ENCODE peak calls at places on chromosomes 11 and 22, in four cellular contexts. One of them, this sample, is unnamed.

GRCh38 chr22:20141186-20142077 is 9.4 kb downstream of the CCDC188 start:
- DNase-seq in CD8-positive, alpha-beta T cell: no peak
- DNase-seq in AG04450: peak; percentile 50
- DNase-seq in lung: no peak
- DNase-seq in this sample: peak; percentile 41

GRCh38 chr22:27476729-27477128 is 324.8 kb downstream of the MN1 start:
- DNase-seq in AG04450: no peak
- DNase-seq in lung: no peak
- DNase-seq in CD8-positive, alpha-beta T cell: no peak
- DNase-seq in this sample: no peak

GRCh38 chr11:11039249-11039965 is 181.6 kb upstream of the ZBED5 start:
- DNase-seq in AG04450: no peak
- DNase-seq in lung: no peak
- DNase-seq in CD8-positive, alpha-beta T cell: no peak
- DNase-seq in this sample: peak; percentile 13

GRCh38 chr22:44580176-44580575 is 82.1 kb upstream of the RTL6 start:
- DNase-seq in CD8-positive, alpha-beta T cell: no peak
- DNase-seq in AG04450: no peak
- DNase-seq in lung: no peak
- DNase-seq in this sample: no peak

GRCh38 chr11:75810637-75811383 is 4.2 kb upstream of the UVRAG start:
- DNase-seq in AG04450: no peak
- DNase-seq in lung: no peak
- DNase-seq in CD8-positive, alpha-beta T cell: no peak
- DNase-seq in this sample: no peak

GRCh38 chr22:18056161-18056666 is 21.6 kb upstream of the PEX26 start:
- DNase-seq in lung: no peak
- DNase-seq in AG04450: no peak
- DNase-seq in CD8-positive, alpha-beta T cell: no peak
- DNase-seq in this sample: peak; percentile 82

GRCh38 chr11:83819936-83820549 is 533.9 kb upstream of the CCDC90B start:
- DNase-seq in lung: no peak
- DNase-seq in AG04450: peak; percentile 52
- DNase-seq in CD8-positive, alpha-beta T cell: no peak
- DNase-seq in this sample: peak; percentile 18

GRCh38 chr11:650482-650881 is 13.4 kb downstream of the DRD4 start:
- DNase-seq in AG04450: no peak
- DNase-seq in CD8-positive, alpha-beta T cell: no peak
- DNase-seq in lung: no peak
- DNase-seq in this sample: no peak

GRCh38 chr22:46593211-46593676 is 26.9 kb upstream of the GRAMD4 start:
- DNase-seq in CD8-positive, alpha-beta T cell: no peak
- DNase-seq in lung: no peak
- DNase-seq in AG04450: no peak
- DNase-seq in this sample: no peak

GRCh38 chr11:119144825-119145476 is 3.9 kb upstream of the ABCG4 start:
- DNase-seq in CD8-positive, alpha-beta T cell: no peak
- DNase-seq in AG04450: peak; percentile 32
- DNase-seq in lung: peak; percentile 65
- DNase-seq in this sample: peak; percentile 16

GRCh38 chr22:32325416-32325801 is 32.3 kb upstream of the RFPL3 start:
- DNase-seq in lung: no peak
- DNase-seq in CD8-positive, alpha-beta T cell: no peak
- DNase-seq in AG04450: no peak
- DNase-seq in this sample: no peak

GRCh38 chr22:43375951-43376455 is 32.8 kb upstream of the SCUBE1 start:
- DNase-seq in lung: no peak
- DNase-seq in AG04450: no peak
- DNase-seq in CD8-positive, alpha-beta T cell: no peak
- DNase-seq in this sample: no peak

GRCh38 chr22:22605074-22605404 is 39.4 kb upstream of the GGTLC2 start:
- DNase-seq in AG04450: no peak
- DNase-seq in lung: no peak
- DNase-seq in CD8-positive, alpha-beta T cell: no peak
- DNase-seq in this sample: no peak

GRCh38 chr22:22609271-22609670 is 35.1 kb upstream of the GGTLC2 start:
- DNase-seq in AG04450: no peak
- DNase-seq in lung: no peak
- DNase-seq in CD8-positive, alpha-beta T cell: no peak
- DNase-seq in this sample: no peak

GRCh38 chr22:22603470-22603947 is 40.9 kb upstream of the GGTLC2 start:
- DNase-seq in CD8-positive, alpha-beta T cell: no peak
- DNase-seq in AG04450: no peak
- DNase-seq in lung: no peak
- DNase-seq in this sample: no peak

GRCh38 chr22:22600862-22601261 is 41.8 kb upstream of the PRAME start:
- DNase-seq in AG04450: no peak
- DNase-seq in CD8-positive, alpha-beta T cell: no peak
- DNase-seq in lung: no peak
- DNase-seq in this sample: no peak

DNA sequence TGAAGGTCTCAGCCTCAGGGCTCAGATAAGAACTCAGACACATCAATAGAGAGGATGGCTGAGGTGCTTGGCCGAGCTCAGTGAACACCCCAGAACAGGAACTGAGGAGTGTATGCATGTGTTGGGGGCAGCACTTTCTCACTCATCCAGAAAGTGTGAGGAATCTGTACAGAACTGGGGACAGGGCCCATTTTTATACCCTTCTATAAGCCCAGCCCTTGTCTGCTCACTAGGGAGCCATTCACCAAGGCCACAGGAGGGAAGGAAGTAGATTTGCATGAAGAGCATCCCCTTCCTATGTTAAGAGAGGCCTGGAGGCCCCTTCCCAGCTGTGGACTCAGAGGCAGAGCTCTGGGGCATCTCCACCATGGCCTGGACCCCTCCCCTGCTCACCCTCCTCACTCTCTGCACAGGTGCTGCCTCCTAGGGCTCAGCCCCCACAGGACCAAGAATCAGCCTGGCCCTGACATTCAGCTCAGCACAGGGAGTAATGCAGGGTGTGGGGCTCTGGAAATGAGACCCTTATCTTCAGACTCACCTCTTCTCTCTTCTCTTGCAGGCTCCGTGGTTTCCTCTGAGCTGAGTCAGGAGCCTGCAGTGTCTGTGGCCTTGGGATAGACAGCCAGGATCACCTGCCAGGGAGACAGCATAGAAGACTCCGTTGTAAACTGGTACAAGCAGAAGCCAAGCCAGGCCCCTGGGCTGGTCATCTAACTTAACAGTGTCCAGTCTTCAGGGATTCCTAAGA is 39.9 kb upstream of the GGTLC2 start:
- DNase-seq in CD8-positive, alpha-beta T cell: no peak
- DNase-seq in AG04450: no peak
- DNase-seq in lung: no peak
- DNase-seq in this sample: no peak
- H3K27me3 ChIP-seq in CD8-positive, alpha-beta T cell: no peaks in the 10 kb centered on the region
- H3K27me3 ChIP-seq in AG04450: peaks cover 8% of the 10 kb centered on the region
- H3K27me3 ChIP-seq in lung: no peaks in the 10 kb centered on the region
- H3K27me3 ChIP-seq in this sample: no peaks in the 10 kb centered on the region

GRCh38 chr11:44675906-44676305 is 50.9 kb upstream of the TSPAN18 start:
- DNase-seq in AG04450: no peak
- DNase-seq in CD8-positive, alpha-beta T cell: no peak
- DNase-seq in lung: no peak
- DNase-seq in this sample: no peak

GRCh38 chr11:44671234-44671633 is 55.5 kb upstream of the TSPAN18 start:
- DNase-seq in AG04450: no peak
- DNase-seq in lung: no peak
- DNase-seq in CD8-positive, alpha-beta T cell: no peak
- DNase-seq in this sample: no peak

GRCh38 chr11:44674809-44675208 is 52.0 kb upstream of the TSPAN18 start:
- DNase-seq in CD8-positive, alpha-beta T cell: no peak
- DNase-seq in lung: no peak
- DNase-seq in AG04450: no peak
- DNase-seq in this sample: no peak

GRCh38 chr11:44673691-44674090 is 53.1 kb upstream of the TSPAN18 start:
- DNase-seq in AG04450: no peak
- DNase-seq in lung: no peak
- DNase-seq in CD8-positive, alpha-beta T cell: no peak
- DNase-seq in this sample: no peak

GRCh38 chr11:44670814-44671213 is 55.9 kb upstream of the TSPAN18 start:
- DNase-seq in CD8-positive, alpha-beta T cell: no peak
- DNase-seq in lung: no peak
- DNase-seq in AG04450: no peak
- DNase-seq in this sample: no peak
- H3K4me3 ChIP-seq in CD8-positive, alpha-beta T cell: no peak overlapping the region
- H3K4me3 ChIP-seq in lung: no peak overlapping the region
- H3K4me3 ChIP-seq in AG04450: no peak overlapping the region
- H3K4me3 ChIP-seq in this sample: no peak overlapping the region

DNA sequence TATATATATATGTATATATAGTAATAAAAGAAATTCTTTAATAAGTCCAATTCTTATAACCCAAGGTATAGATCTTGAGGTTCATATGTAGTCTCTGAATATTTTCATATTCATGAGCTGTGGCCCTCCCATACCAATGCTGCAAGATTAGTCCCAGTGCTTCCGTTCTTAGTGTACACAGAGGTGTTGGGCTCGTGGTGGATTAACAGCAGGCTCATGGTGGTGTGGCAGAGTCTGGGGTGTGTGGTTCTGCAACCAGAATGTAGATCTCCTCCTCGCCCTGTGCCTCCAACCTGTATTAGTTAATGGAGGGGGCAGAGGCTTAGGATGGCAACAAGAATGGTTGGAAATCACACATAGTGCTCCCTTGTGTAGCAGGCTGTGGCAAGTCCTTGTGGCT is 16.8 kb downstream of the PRDM10 start:
- DNase-seq in lung: no peak
- DNase-seq in CD8-positive, alpha-beta T cell: no peak
- DNase-seq in AG04450: no peak
- DNase-seq in this sample: no peak
- TF ChIP-seq CTCF in lung: no peak
- TF ChIP-seq CTCF in CD8-positive, alpha-beta T cell: no peak
- TF ChIP-seq CTCF in AG04450: no peak
- TF ChIP-seq CTCF in this sample: no peak

GRCh38 chr11:66048525-66049313 is at the start of gene GAL3ST3:
- DNase-seq in AG04450: no peak
- DNase-seq in CD8-positive, alpha-beta T cell: no peak
- DNase-seq in lung: no peak
- DNase-seq in this sample: no peak
- H3K27me3 ChIP-seq in AG04450: peaks cover 9% of the 10 kb centered on the region
- H3K27me3 ChIP-seq in CD8-positive, alpha-beta T cell: no peaks in the 10 kb centered on the region
- H3K27me3 ChIP-seq in lung: no peaks in the 10 kb centered on the region
- H3K27me3 ChIP-seq in this sample: no peaks in the 10 kb centered on the region

GRCh38 chr11:64373598-64373974 is 14.6 kb downstream of the RPS6KA4 start:
- DNase-seq in lung: no peak
- DNase-seq in CD8-positive, alpha-beta T cell: no peak
- DNase-seq in AG04450: no peak
- DNase-seq in this sample: no peak
- H3K4me3 ChIP-seq in lung: no peak overlapping the region
- H3K4me3 ChIP-seq in CD8-positive, alpha-beta T cell: no peak overlapping the region
- H3K4me3 ChIP-seq in AG04450: no peak overlapping the region
- H3K4me3 ChIP-seq in this sample: no peak overlapping the region

This sample was measured in BJ.